ENCODE peak calls at places on chromosomes 1 and 21, in seven cellular contexts. Y, R, C, K, Z, E and V are unnamed samples.

GRCh38 chr1:1479547-1480483 is 8.2 kb downstream of the ATAD3B start:
- DNase-seq in Y (no peak), R (no peak), C (no peak), K (no peak), Z (no peak), E (no peak), V (no peak)

GRCh38 chr1:225508538-225509375 is 80.9 kb upstream of the LBR start:
- DNase-seq in Y (no peak), R (peak; percentile 95), C (peak; percentile 94), K (no peak), Z (peak; percentile 65), E (peak; percentile 40), V (peak; percentile 85)

GRCh38 chr1:40162791-40163441 is 1.7 kb downstream of the RLF start:
- DNase-seq in Y (no peak), R (no peak), C (no peak), K (no peak), Z (no peak), E (no peak), V (no peak)

GRCh38 chr1:98677288-98677687 is 15.8 kb downstream of the SNX7 start:
- DNase-seq in Y (no peak), R (peak; percentile 21), C (no peak), K (no peak), Z (peak; percentile 16), E (no peak), V (no peak)

GRCh38 chr1:56424744-56425493 is 154.4 kb downstream of the PLPP3 start:
- DNase-seq in Y (no peak), R (peak; percentile 29), C (peak; percentile 36), K (peak; percentile 63), Z (no peak), E (peak; percentile 59), V (peak; percentile 25)

GRCh38 chr1:42779725-42780124 is 5.1 kb upstream of the TMEM269 start:
- DNase-seq in Y (no peak), R (no peak), C (no peak), K (no peak), Z (no peak), E (no peak), V (no peak)

GRCh38 chr1:167429612-167430011 is 88.7 kb downstream of the CD247 start:
- DNase-seq in Y (no peak), R (no peak), C (no peak), K (no peak), Z (no peak), E (no peak), V (no peak)

GRCh38 chr1:197463142-197463541 is 195.1 kb downstream of the CRB1 start:
- DNase-seq in Y (no peak), R (no peak), C (no peak), K (no peak), Z (no peak), E (no peak), V (no peak)

GRCh38 chr1:100494393-100495084 is 43.4 kb upstream of the GPR88 start:
- DNase-seq in Y (no peak), R (no peak), C (no peak), K (no peak), Z (no peak), E (no peak), V (no peak)

GRCh38 chr1:145991799-145992412 is 4.5 kb downstream of the TXNIP start:
- DNase-seq in Y (no peak), R (no peak), C (no peak), K (peak; percentile 60), Z (no peak), E (no peak), V (no peak)

GRCh38 chr1:240591552-240591951 is 20.4 kb downstream of the GREM2 start:
- DNase-seq in Y (no peak), R (no peak), C (no peak), K (no peak), Z (no peak), E (no peak), V (no peak)

GRCh38 chr1:100290291-100290690 is 24.3 kb downstream of the RTCA start:
- DNase-seq in Y (no peak), R (no peak), C (no peak), K (no peak), Z (no peak), E (no peak), V (no peak)

GRCh38 chr1:24043345-24044032 is 63.4 kb upstream of the SRSF10 start:
- DNase-seq in Y (no peak), R (no peak), C (no peak), K (no peak), Z (no peak), E (no peak), V (no peak)

GRCh38 chr1:165904948-165905347 is 77.5 kb downstream of the UCK2 start:
- DNase-seq in Y (no peak), R (no peak), C (no peak), K (no peak), Z (no peak), E (no peak), V (no peak)

GRCh38 chr21:36178349-36178748 is 21.7 kb downstream of the DOP1B start:
- DNase-seq in Y (no peak), R (no peak), C (no peak), K (no peak), Z (no peak), E (no peak), V (no peak)

GRCh38 chr1:212455406-212456165 is 22.9 kb downstream of the NENF start:
- DNase-seq in Y (peak; percentile 74), R (peak; percentile 80), C (peak; percentile 67), K (peak; percentile 83), Z (peak; percentile 77), E (peak; percentile 91), V (peak; percentile 91)

GRCh38 chr1:201266276-201266675 is 17.0 kb upstream of the PKP1 start:
- DNase-seq in Y (no peak), R (no peak), C (no peak), K (no peak), Z (peak; percentile 0), E (no peak), V (no peak)

GRCh38 chr1:86207323-86207722 is 50.8 kb upstream of the COL24A1 start:
- DNase-seq in Y (no peak), R (peak; percentile 4), C (no peak), K (no peak), Z (no peak), E (no peak), V (no peak)

GRCh38 chr1:19811206-19811851 is 3.8 kb downstream of the RNF186 start:
- DNase-seq in Y (peak; percentile 31), R (peak; percentile 49), C (peak; percentile 34), K (peak; percentile 36), Z (no peak), E (peak; percentile 74), V (no peak)

GRCh38 chr1:10387611-10388386 is 11.1 kb upstream of the PGD start:
- DNase-seq in Y (no peak), R (peak; percentile 97), C (no peak), K (no peak), Z (no peak), E (peak; percentile 24), V (no peak)

GRCh38 chr1:52032785-52033131 is 852 bp downstream of the KTI12 start:
- DNase-seq in Y (no peak), R (peak; percentile 32), C (no peak), K (peak; percentile 30), Z (peak; percentile 25), E (peak; percentile 51), V (no peak)

GRCh38 chr21:35023396-35024070 is 25.6 kb downstream of the RUNX1 start:
- DNase-seq in Y (no peak), R (no peak), C (no peak), K (no peak), Z (no peak), E (no peak), V (no peak)
- H3K4me1 ChIP-seq in Y (peaks cover 82% of the 10 kb centered on the region), R (peaks cover 33% of the 10 kb centered on the region), C (peaks cover 8% of the 10 kb centered on the region), K (peaks cover 2% of the 10 kb centered on the region), Z (no peaks in the 10 kb centered on the region), E (peaks cover 15% of the 10 kb centered on the region), V (no peaks in the 10 kb centered on the region)

DNA sequence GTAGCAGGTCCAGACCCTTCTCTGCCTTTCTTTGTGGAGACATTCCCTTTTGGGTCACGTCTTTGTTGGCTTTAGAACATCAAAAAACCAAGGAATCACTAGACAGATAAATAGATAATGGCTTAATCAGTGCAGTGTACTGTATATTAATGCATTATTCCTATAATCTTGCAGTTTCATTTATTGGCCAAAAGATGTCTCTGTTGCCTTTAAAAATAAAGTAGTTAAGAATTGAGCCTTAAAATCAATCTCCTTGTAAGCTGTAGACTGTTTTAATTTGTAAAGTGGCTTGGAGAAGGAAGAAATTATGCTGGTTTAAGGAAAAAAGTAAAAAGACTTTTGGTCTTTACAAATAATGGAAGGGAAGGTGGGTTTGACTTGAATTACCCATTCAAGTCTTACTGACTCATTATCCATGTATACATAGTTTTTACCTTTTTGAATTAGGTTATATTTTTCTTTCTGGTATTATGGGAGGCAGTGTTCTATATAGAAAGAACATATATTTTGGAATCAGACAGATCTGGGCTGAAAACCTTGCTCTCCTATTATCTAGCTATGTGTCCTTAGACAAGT is 84.6 kb downstream of the VPS13D start:
- DNase-seq in Y (no peak), R (peak; percentile 40), C (no peak), K (no peak), Z (no peak), E (no peak), V (no peak)
- H3K4me1 ChIP-seq in Y (no peaks in the 10 kb centered on the region), R (peaks cover 10% of the 10 kb centered on the region), C (no peaks in the 10 kb centered on the region), K (no peaks in the 10 kb centered on the region), Z (peaks cover 10% of the 10 kb centered on the region), E (no peaks in the 10 kb centered on the region), V (no peaks in the 10 kb centered on the region)

GRCh38 chr1:6491480-6491962 is at the start of gene PLEKHG5:
- DNase-seq in Y (no peak), R (peak; percentile 51), C (peak; percentile 60), K (no peak), Z (no peak), E (no peak), V (no peak)
- H3K4me1 ChIP-seq in Y (peaks cover 22% of the 10 kb centered on the region), R (peaks cover 28% of the 10 kb centered on the region), C (peaks cover 63% of the 10 kb centered on the region), K (peaks cover 9% of the 10 kb centered on the region), Z (peaks cover under 1% of the 10 kb centered on the region), E (peaks cover 31% of the 10 kb centered on the region), V (peaks cover 27% of the 10 kb centered on the region)

DNA sequence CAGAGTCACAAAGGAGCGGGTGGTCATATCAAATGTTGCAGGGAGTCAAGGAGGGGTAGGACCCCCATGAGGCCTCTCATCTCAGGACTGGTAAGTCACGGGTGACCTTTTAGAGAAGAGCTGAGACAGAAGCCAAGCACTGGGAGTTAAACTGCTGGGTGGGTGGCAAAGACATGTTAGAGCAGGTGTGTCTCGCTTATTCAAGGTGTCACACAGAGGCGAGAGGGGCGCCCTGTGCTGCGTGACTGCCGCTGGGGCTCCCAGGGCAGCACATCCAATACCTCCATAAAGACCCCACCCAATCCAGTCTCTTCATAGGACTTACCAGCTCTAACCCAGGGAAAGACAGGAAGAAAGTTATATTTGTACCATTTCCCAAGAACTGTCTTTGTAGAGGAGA is 15.1 kb downstream of the CASQ2 start:
- DNase-seq in Y (no peak), R (no peak), C (no peak), K (no peak), Z (no peak), E (no peak), V (no peak)
- H3K4me1 ChIP-seq in Y (no peaks in the 10 kb centered on the region), R (no peaks in the 10 kb centered on the region), C (peaks cover 4% of the 10 kb centered on the region), K (no peaks in the 10 kb centered on the region), Z (no peaks in the 10 kb centered on the region), E (peaks cover 10% of the 10 kb centered on the region), V (peaks cover 2% of the 10 kb centered on the region)